ENCODE peak calls at places on chromosomes 12 and 14, in four cellular contexts. One of them, this sample, is unnamed.

GRCh38 chr14:93008381-93008780 is 85.4 kb downstream of the CHGA start:
- DNase-seq in progenitor cell of endocrine pancreas: no peak
- DNase-seq in fibroblast of gingiva: peak; percentile 28
- DNase-seq in fibroblast of the conjunctiva: peak; percentile 47
- DNase-seq in this sample: no peak

GRCh38 chr12:45234134-45234865 is 18.4 kb downstream of the ANO6 start:
- DNase-seq in progenitor cell of endocrine pancreas: no peak
- DNase-seq in fibroblast of gingiva: peak; percentile 94
- DNase-seq in fibroblast of the conjunctiva: peak; percentile 81
- DNase-seq in this sample: no peak

GRCh38 chr12:133081408-133081806 is 684 bp downstream of the ZNF140 start:
- DNase-seq in progenitor cell of endocrine pancreas: no peak
- DNase-seq in fibroblast of gingiva: no peak
- DNase-seq in fibroblast of the conjunctiva: no peak
- DNase-seq in this sample: peak; percentile 37

GRCh38 chr12:81245458-81245857 is 167.6 kb downstream of the ACSS3 start:
- DNase-seq in progenitor cell of endocrine pancreas: no peak
- DNase-seq in fibroblast of gingiva: peak; percentile 2
- DNase-seq in fibroblast of the conjunctiva: no peak
- DNase-seq in this sample: no peak

GRCh38 chr14:51370758-51371386 is 130.8 kb downstream of the TMX1 start:
- DNase-seq in progenitor cell of endocrine pancreas: no peak
- DNase-seq in fibroblast of gingiva: no peak
- DNase-seq in fibroblast of the conjunctiva: no peak
- DNase-seq in this sample: peak; percentile 66

GRCh38 chr12:12684375-12685106 is 11.4 kb downstream of the GPR19 start:
- DNase-seq in progenitor cell of endocrine pancreas: peak; percentile 52
- DNase-seq in fibroblast of gingiva: peak; percentile 17
- DNase-seq in fibroblast of the conjunctiva: no peak
- DNase-seq in this sample: peak; percentile 99

GRCh38 chr12:14776236-14776959 is 26.9 kb downstream of the WBP11 start:
- DNase-seq in progenitor cell of endocrine pancreas: no peak
- DNase-seq in fibroblast of gingiva: peak; percentile 49
- DNase-seq in fibroblast of the conjunctiva: no peak
- DNase-seq in this sample: no peak

GRCh38 chr12:108657130-108657745 is 23.5 kb upstream of the SELPLG start:
- DNase-seq in progenitor cell of endocrine pancreas: no peak
- DNase-seq in fibroblast of gingiva: no peak
- DNase-seq in fibroblast of the conjunctiva: no peak
- DNase-seq in this sample: peak; percentile 96

GRCh38 chr12:65761301-65761700 is 63.0 kb upstream of the HMGA2 start:
- DNase-seq in progenitor cell of endocrine pancreas: no peak
- DNase-seq in fibroblast of gingiva: no peak
- DNase-seq in fibroblast of the conjunctiva: no peak
- DNase-seq in this sample: no peak

GRCh38 chr12:62629971-62630739 is 163.5 kb downstream of the MON2 start:
- DNase-seq in progenitor cell of endocrine pancreas: no peak
- DNase-seq in fibroblast of gingiva: no peak
- DNase-seq in fibroblast of the conjunctiva: no peak
- DNase-seq in this sample: no peak

GRCh38 chr14:68279437-68279720 is 459.8 kb downstream of the RAD51B start:
- DNase-seq in progenitor cell of endocrine pancreas: no peak
- DNase-seq in fibroblast of gingiva: no peak
- DNase-seq in fibroblast of the conjunctiva: no peak
- DNase-seq in this sample: no peak

GRCh38 chr14:105694961-105695360 is 168.6 kb downstream of the TMEM121 start:
- DNase-seq in progenitor cell of endocrine pancreas: no peak
- DNase-seq in fibroblast of gingiva: no peak
- DNase-seq in fibroblast of the conjunctiva: no peak
- DNase-seq in this sample: no peak

GRCh38 chr14:89056394-89056793 is 231.9 kb downstream of the TTC8 start:
- DNase-seq in progenitor cell of endocrine pancreas: no peak
- DNase-seq in fibroblast of gingiva: no peak
- DNase-seq in fibroblast of the conjunctiva: no peak
- DNase-seq in this sample: no peak